ENCODE peak calls at places on chromosome 21, in ten cellular contexts. U is body of pancreas, B is HCT116, M is fibroblast of lung, X is Peyer's patch, O is left lung, P is GM23338, C is esophagus squamous epithelium, D is gastrocnemius medialis, W is A549. Y is an unnamed sample. For H3K4me1, the result is how much of the 10 kb centered on the place peaks cover.

GRCh38 chr21:34554227-34554626 is 42.2 kb upstream of the KCNE1 start:
- DNase-seq in P (no peak), D (no peak), C (no peak), B (no peak), M (no peak), W (no peak), X (no peak), O (no peak), U (no peak), Y (no peak)

GRCh38 chr21:34074283-34075098 is 1.1 kb downstream of the MRPS6 start:
- DNase-seq in W (no peak), O (no peak), P (peak), X (no peak), M (peak), C (no peak), B (no peak), U (no peak), D (no peak), Y (peak)

GRCh38 chr21:41865002-41865777 is 14.0 kb downstream of the PRDM15 start:
- DNase-seq in C (no peak), O (no peak), W (no peak), D (no peak), U (no peak), M (no peak), X (no peak), P (peak), B (no peak), Y (no peak)

GRCh38 chr21:32257952-32258785 is 20.7 kb downstream of the MIS18A start:
- DNase-seq in U (peak), B (peak), O (peak), C (no peak), X (no peak), M (peak), D (no peak), W (peak), P (peak), Y (peak)

GRCh38 chr21:36776981-36777617 is 78.2 kb downstream of the SIM2 start:
- DNase-seq in C (no peak), B (no peak), W (no peak), X (no peak), D (no peak), P (no peak), U (no peak), M (no peak), O (no peak), Y (no peak)

GRCh38 chr21:41707231-41707988 is 59.4 kb downstream of the RIPK4 start:
- DNase-seq in X (no peak), C (no peak), B (peak), O (no peak), M (no peak), U (peak), D (no peak), P (no peak), W (no peak), Y (no peak)

GRCh38 chr21:36709030-36709867 is 10.3 kb downstream of the SIM2 start:
- DNase-seq in D (no peak), B (no peak), X (no peak), U (no peak), O (no peak), P (peak), M (no peak), W (no peak), C (no peak), Y (no peak)

GRCh38 chr21:41465176-41465781 is 39.2 kb downstream of the MX1 start:
- DNase-seq in C (no peak), D (no peak), B (no peak), U (no peak), X (no peak), P (no peak), M (no peak), O (no peak), W (no peak), Y (no peak)

GRCh38 chr21:41438425-41439113 is 12.5 kb downstream of the MX1 start:
- DNase-seq in O (no peak), M (no peak), P (no peak), U (no peak), X (no peak), D (no peak), W (no peak), C (no peak), B (no peak), Y (no peak)

GRCh38 chr21:33268392-33268735 is 2.2 kb downstream of the IL10RB start:
- DNase-seq in P (no peak), X (no peak), C (no peak), U (no peak), O (no peak), B (no peak), M (no peak), W (no peak), D (no peak), Y (no peak)

GRCh38 chr21:36728371-36729111 is 29.6 kb downstream of the SIM2 start:
- DNase-seq in B (no peak), C (no peak), O (peak), D (no peak), P (no peak), W (no peak), U (no peak), X (no peak), M (no peak), Y (no peak)

GRCh38 chr21:36038701-36039497 is 21.4 kb downstream of the SETD4 start:
- DNase-seq in B (no peak), U (no peak), X (no peak), C (no peak), W (no peak), D (no peak), P (no peak), M (no peak), O (no peak), Y (no peak)

GRCh38 chr21:36563301-36563926 is 83.5 kb upstream of the CLDN14 start:
- DNase-seq in C (no peak), X (no peak), M (no peak), W (no peak), D (no peak), B (no peak), O (no peak), P (no peak), U (no peak), Y (no peak)

GRCh38 chr21:41227357-41228005 is 59.5 kb downstream of the BACE2 start:
- DNase-seq in U (no peak), X (no peak), C (no peak), D (no peak), M (no peak), W (no peak), B (no peak), P (no peak), O (no peak), Y (no peak)

GRCh38 chr21:32994305-32994704 is 31.4 kb upstream of the OLIG2 start:
- DNase-seq in C (no peak), X (no peak), D (no peak), O (no peak), U (no peak), B (no peak), W (no peak), P (peak), M (peak), Y (no peak)

GRCh38 chr21:29264721-29265120 is 34.0 kb upstream of the BACH1 start:
- DNase-seq in B (no peak), W (no peak), D (no peak), U (no peak), M (no peak), X (no peak), C (no peak), O (no peak), P (no peak), Y (no peak)

GRCh38 chr21:23578027-23578426 is 2029.3 kb downstream of the MRPL39 start:
- DNase-seq in P (no peak), W (no peak), O (no peak), B (no peak), C (no peak), X (no peak), U (no peak), M (no peak), D (no peak), Y (no peak)

GRCh38 chr21:33441489-33442477 is 38.0 kb downstream of the TMEM50B start:
- DNase-seq in X (peak), O (peak), U (peak), W (peak), C (no peak), B (no peak), P (no peak), D (no peak), M (peak), Y (peak)

GRCh38 chr21:33403128-33403785 is at the start of gene IFNGR2:
- DNase-seq in D (no peak), B (no peak), C (no peak), P (peak), X (peak), O (peak), U (peak), W (no peak), M (no peak), Y (peak)

GRCh38 chr21:32516729-32517649 is 68.3 kb downstream of the TCP10L start:
- DNase-seq in U (no peak), P (no peak), C (no peak), O (no peak), M (peak), B (no peak), D (no peak), W (peak), X (no peak), Y (peak)

GRCh38 chr21:40381111-40381510 is 465.8 kb downstream of the DSCAM start:
- DNase-seq in X (no peak), M (no peak), B (no peak), O (no peak), W (no peak), U (no peak), C (no peak), D (no peak), P (no peak), Y (no peak)

GRCh38 chr21:42754270-42754933 is 101.0 kb downstream of the PDE9A start:
- DNase-seq in X (no peak), D (no peak), P (no peak), U (no peak), C (no peak), O (no peak), M (no peak), W (no peak), B (no peak), Y (peak)

GRCh38 chr21:43273016-43273707 is 104.4 kb downstream of the CRYAA start:
- DNase-seq in X (no peak), P (no peak), D (no peak), M (no peak), U (no peak), W (no peak), O (no peak), B (no peak), C (no peak), Y (no peak)

GRCh38 chr21:42091899-42092508 is 20.9 kb downstream of the UMODL1 start:
- DNase-seq in X (no peak), W (no peak), B (no peak), C (no peak), O (no peak), M (no peak), U (no peak), D (no peak), P (peak), Y (no peak)

GRCh38 chr21:34526236-34526617 is 14.2 kb upstream of the KCNE1 start:
- DNase-seq in W (no peak), X (no peak), P (no peak), M (no peak), O (no peak), B (no peak), U (no peak), D (no peak), C (no peak), Y (no peak)

GRCh38 chr21:42433946-42434551 is 30.3 kb downstream of the UBASH3A start:
- DNase-seq in B (no peak), D (no peak), P (no peak), U (peak), W (no peak), C (no peak), M (no peak), O (no peak), X (no peak), Y (no peak)

GRCh38 chr21:26171310-26172100 is 935 bp upstream of the APP start:
- DNase-seq in P (no peak), U (no peak), M (no peak), X (no peak), W (no peak), O (no peak), C (no peak), B (no peak), D (no peak), Y (no peak)

GRCh38 chr21:42574234-42575027 is 60.8 kb downstream of the SLC37A1 start:
- DNase-seq in X (peak), P (no peak), D (no peak), W (no peak), U (peak), O (peak), B (no peak), C (no peak), M (peak), Y (peak)

GRCh38 chr21:41217656-41218380 is 49.9 kb downstream of the BACE2 start:
- DNase-seq in W (no peak), D (no peak), M (peak), U (no peak), X (no peak), P (no peak), B (no peak), C (no peak), O (no peak), Y (no peak)

GRCh38 chr21:43815107-43815742 is 25.8 kb downstream of the RRP1 start:
- DNase-seq in B (peak), X (no peak), W (no peak), D (no peak), U (no peak), C (no peak), M (no peak), P (peak), O (no peak), Y (no peak)

GRCh38 chr21:40788635-40789034 is 58.3 kb downstream of the DSCAM start:
- DNase-seq in D (no peak), P (no peak), O (no peak), C (no peak), X (no peak), B (no peak), W (no peak), U (no peak), M (no peak), Y (no peak)

GRCh38 chr21:41219498-41220207 is 51.7 kb downstream of the BACE2 start:
- DNase-seq in X (no peak), B (no peak), D (no peak), M (no peak), P (no peak), C (no peak), O (no peak), U (peak), W (no peak), Y (no peak)

GRCh38 chr21:17352937-17353655 is 159.7 kb upstream of the CXADR start:
- DNase-seq in P (no peak), U (no peak), C (no peak), X (no peak), M (no peak), O (no peak), B (no peak), D (no peak), W (no peak), Y (no peak)

GRCh38 chr21:26961704-26962103 is 5.2 kb downstream of the ADAMTS5 start:
- DNase-seq in M (no peak), W (no peak), C (no peak), B (no peak), X (no peak), D (no peak), O (no peak), U (peak), P (peak), Y (no peak)

DNA sequence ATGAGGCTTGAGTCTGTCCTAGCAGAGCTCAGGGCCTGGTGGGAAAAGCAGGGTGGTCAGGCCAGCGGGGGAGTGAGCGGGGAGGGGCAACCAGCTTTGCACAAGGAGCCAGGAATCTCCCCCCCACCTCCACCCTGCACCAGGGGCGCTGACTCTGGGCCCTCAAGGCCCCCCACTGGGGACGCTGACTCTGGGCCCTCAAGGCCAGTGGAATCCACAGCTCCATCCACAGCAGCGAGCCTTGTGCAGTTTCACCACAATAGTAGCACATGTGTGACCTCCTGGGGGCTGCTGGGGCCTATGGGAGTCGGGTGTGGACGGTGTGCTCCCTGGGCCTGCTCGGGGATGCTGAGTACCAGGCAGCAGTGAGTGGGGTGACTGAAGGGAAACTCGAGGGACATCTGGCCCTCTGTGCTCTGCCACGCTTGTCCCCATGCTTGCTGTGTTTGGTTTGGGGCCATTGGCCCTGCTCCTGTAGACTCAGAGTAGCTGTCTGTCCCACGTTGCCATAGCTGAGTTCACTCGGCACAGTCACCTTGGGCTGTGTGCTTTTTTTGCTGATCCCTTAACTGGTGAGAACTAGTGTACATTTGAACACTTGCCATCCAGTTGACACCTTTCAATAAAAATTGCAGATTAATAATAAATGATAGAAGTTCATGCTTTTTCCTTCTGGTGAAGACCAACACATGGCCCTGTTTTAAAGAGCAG is 89.2 kb downstream of the ADARB1 start:
- DNase-seq in U (no peak), O (no peak), X (no peak), M (no peak), D (no peak), B (no peak), W (no peak), C (no peak), P (no peak), Y (no peak)
- H3K27ac ChIP-seq in U (no peak), O (no peak), X (no peak), M (no peak), D (peak), B (no peak), W (no peak), C (no peak), P (no peak), Y (peak)

GRCh38 chr21:19553930-19554615 is 1150.5 kb upstream of the TMPRSS15 start:
- DNase-seq in D (no peak), U (no peak), W (no peak), M (no peak), B (no peak), O (no peak), X (no peak), C (no peak), P (peak), Y (no peak)
- H3K4me3 ChIP-seq in D (no peak), U (no peak), W (no peak), M (no peak), B (no peak), O (no peak), X (no peak), C (no peak), P (peak), Y (no peak)

GRCh38 chr21:37915941-37916794 is at the start of gene KCNJ6:
- DNase-seq in W (peak), U (peak), P (peak), M (peak), C (no peak), B (no peak), D (no peak), O (no peak), X (no peak), Y (peak)

GRCh38 chr21:37916795-37917142 is 512 bp upstream of the KCNJ6 start:
- DNase-seq in B (no peak), C (no peak), M (no peak), O (no peak), D (no peak), U (no peak), X (no peak), W (peak), P (peak), Y (peak)

GRCh38 chr21:37917612-37918011 is 1.4 kb upstream of the KCNJ6 start:
- DNase-seq in C (no peak), D (no peak), W (peak), B (no peak), X (no peak), U (no peak), M (peak), O (no peak), P (no peak), Y (no peak)

GRCh38 chr21:37915516-37915915 is 741 bp downstream of the KCNJ6 start:
- DNase-seq in O (no peak), M (no peak), D (no peak), X (no peak), C (no peak), B (no peak), U (no peak), W (no peak), P (peak), Y (peak)

DNA sequence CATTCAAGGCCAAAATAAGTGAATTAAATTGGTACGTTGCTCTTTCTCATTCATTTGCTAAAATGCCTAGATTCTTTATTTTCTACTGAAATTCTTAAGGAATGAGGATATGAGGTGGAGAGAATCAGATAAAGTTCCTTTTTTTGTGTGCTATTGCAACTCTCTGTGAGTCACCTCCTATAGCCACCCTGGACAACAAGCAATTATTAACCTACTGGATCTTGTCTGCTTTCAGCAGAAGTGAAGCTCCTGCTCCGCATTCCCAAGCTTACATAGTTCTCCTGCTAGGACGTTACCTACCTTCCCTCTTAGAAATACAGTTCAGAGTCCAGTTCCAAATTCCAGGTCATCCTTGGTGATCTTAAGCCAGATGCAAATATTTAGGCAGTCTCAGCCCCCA is 4.8 kb upstream of the KCNJ6 start:
- DNase-seq in P (peak), D (no peak), M (no peak), W (peak), C (no peak), O (no peak), B (no peak), X (no peak), U (no peak), Y (peak)
- H3K4me1 ChIP-seq in P (under half), D (under half), M (under half), W (under half), C (under half), O (under half), B (under half), X (under half), U (under half), Y (under half)

GRCh38 chr21:38797470-38797869 is 8.3 kb upstream of the ETS2 start:
- DNase-seq in U (peak), P (no peak), O (no peak), D (no peak), B (peak), X (no peak), W (peak), C (no peak), M (no peak), Y (peak)

GRCh38 chr21:38800046-38800758 is 5.5 kb upstream of the ETS2 start:
- DNase-seq in P (no peak), X (no peak), U (no peak), B (no peak), C (no peak), O (no peak), M (no peak), W (no peak), D (no peak), Y (no peak)

GRCh38 chr21:38796426-38796825 is 9.3 kb upstream of the ETS2 start:
- DNase-seq in D (no peak), W (no peak), P (no peak), B (no peak), C (no peak), M (peak), U (no peak), X (no peak), O (no peak), Y (no peak)

GRCh38 chr21:38798481-38798882 is 7.2 kb upstream of the ETS2 start:
- DNase-seq in P (no peak), O (peak), X (no peak), C (no peak), U (no peak), D (no peak), W (peak), B (peak), M (no peak), Y (peak)

GRCh38 chr21:38798081-38798480 is 7.6 kb upstream of the ETS2 start:
- DNase-seq in D (no peak), P (no peak), M (no peak), X (no peak), U (no peak), O (no peak), C (no peak), B (no peak), W (no peak), Y (no peak)
- H3K27ac ChIP-seq in D (no peak), P (no peak), M (no peak), X (peak), U (no peak), O (no peak), C (no peak), B (peak), W (peak), Y (peak)

DNA sequence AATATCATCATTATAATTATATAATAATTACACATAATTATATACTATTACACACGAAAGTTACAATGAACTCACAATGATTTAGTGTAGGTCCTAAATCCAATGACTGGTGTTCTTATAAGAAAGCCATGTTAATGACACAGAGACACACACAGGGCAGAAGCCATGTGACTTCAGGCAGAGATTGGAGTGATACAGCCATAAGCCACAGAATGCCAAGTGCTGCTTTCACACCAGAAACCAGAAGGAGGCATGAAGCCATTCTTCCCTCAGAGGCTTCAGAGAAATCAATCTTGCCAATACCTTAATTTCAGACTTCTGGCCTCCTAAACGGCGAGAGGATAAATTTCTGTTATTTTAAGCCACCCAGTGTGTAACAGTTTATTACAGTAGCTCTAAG is 147.4 kb upstream of the KRTAP19-8 start:
- DNase-seq in D (no peak), U (no peak), C (no peak), M (no peak), B (no peak), W (no peak), O (no peak), X (no peak), P (no peak), Y (no peak)
- H3K4me3 ChIP-seq in D (no peak), U (no peak), C (no peak), M (no peak), B (no peak), W (no peak), O (no peak), X (no peak), P (no peak), Y (no peak)

GRCh38 chr21:45872471-45872870 is 109.1 kb upstream of the COL6A1 start:
- DNase-seq in P (no peak), U (no peak), B (no peak), W (no peak), X (no peak), C (no peak), M (no peak), D (no peak), O (no peak), Y (no peak)
- H3K4me1 ChIP-seq in P (under half), U (under half), B (under half), W (under half), X (under half), C (under half), M (under half), D (under half), O (under half), Y (under half)

Y was measured in cardiac muscle cell.